ENCODE peak calls at places on chromosomes 3 and 15, in nine cellular contexts. One of them, this sample, is unnamed.

GRCh38 chr15:82568986-82569385 is 28.7 kb upstream of the RPS17 start:
- DNase-seq in MM.1S: no peak
- DNase-seq in thoracic aorta: no peak
- DNase-seq in cardiac muscle cell: no peak
- DNase-seq in right atrium auricular region: no peak
- DNase-seq in left ventricle myocardium inferior: no peak
- DNase-seq in GM23338: no peak
- DNase-seq in neural progenitor cell: no peak
- DNase-seq in thyroid gland: no peak
- DNase-seq in this sample: no peak

GRCh38 chr3:159839561-159840379 is 148.9 kb upstream of the IL12A start:
- DNase-seq in neural progenitor cell: peak; percentile 96
- DNase-seq in left ventricle myocardium inferior: peak; percentile 39
- DNase-seq in MM.1S: no peak
- DNase-seq in thyroid gland: peak; percentile 43
- DNase-seq in GM23338: peak; percentile 86
- DNase-seq in right atrium auricular region: no peak
- DNase-seq in cardiac muscle cell: peak; percentile 82
- DNase-seq in thoracic aorta: no peak
- DNase-seq in this sample: no peak

GRCh38 chr15:34336947-34337556 is 529 bp downstream of the SLC12A6 start:
- DNase-seq in cardiac muscle cell: no peak
- DNase-seq in thoracic aorta: no peak
- DNase-seq in right atrium auricular region: no peak
- DNase-seq in left ventricle myocardium inferior: no peak
- DNase-seq in thyroid gland: no peak
- DNase-seq in neural progenitor cell: peak; percentile 16
- DNase-seq in MM.1S: peak; percentile 36
- DNase-seq in GM23338: peak; percentile 43
- DNase-seq in this sample: peak; percentile 32

GRCh38 chr3:177445591-177445990 is 248.3 kb upstream of the TBL1XR1 start:
- DNase-seq in left ventricle myocardium inferior: no peak
- DNase-seq in neural progenitor cell: no peak
- DNase-seq in GM23338: no peak
- DNase-seq in thyroid gland: no peak
- DNase-seq in MM.1S: no peak
- DNase-seq in cardiac muscle cell: no peak
- DNase-seq in right atrium auricular region: no peak
- DNase-seq in thoracic aorta: no peak
- DNase-seq in this sample: no peak

GRCh38 chr3:12630292-12630691 is 33.6 kb downstream of the RAF1 start:
- DNase-seq in left ventricle myocardium inferior: no peak
- DNase-seq in neural progenitor cell: no peak
- DNase-seq in GM23338: peak; percentile 10
- DNase-seq in thyroid gland: no peak
- DNase-seq in MM.1S: no peak
- DNase-seq in right atrium auricular region: no peak
- DNase-seq in cardiac muscle cell: no peak
- DNase-seq in thoracic aorta: no peak
- DNase-seq in this sample: no peak

GRCh38 chr15:75450307-75451201 is 936 bp downstream of the SIN3A start:
- DNase-seq in MM.1S: peak; percentile 96
- DNase-seq in thyroid gland: peak; percentile 97
- DNase-seq in GM23338: peak; percentile 99
- DNase-seq in thoracic aorta: peak; percentile 92
- DNase-seq in left ventricle myocardium inferior: peak; percentile 97
- DNase-seq in cardiac muscle cell: peak; percentile 98
- DNase-seq in neural progenitor cell: peak; percentile 98
- DNase-seq in right atrium auricular region: peak; percentile 98
- DNase-seq in this sample: peak; percentile 95

GRCh38 chr3:23495507-23495906 is 292.4 kb downstream of the UBE2E2 start:
- DNase-seq in thoracic aorta: no peak
- DNase-seq in right atrium auricular region: no peak
- DNase-seq in cardiac muscle cell: no peak
- DNase-seq in left ventricle myocardium inferior: no peak
- DNase-seq in GM23338: no peak
- DNase-seq in neural progenitor cell: no peak
- DNase-seq in MM.1S: no peak
- DNase-seq in thyroid gland: no peak
- DNase-seq in this sample: no peak

GRCh38 chr3:45567730-45568172 is 26.8 kb upstream of the LIMD1 start:
- DNase-seq in MM.1S: peak; percentile 88
- DNase-seq in thoracic aorta: no peak
- DNase-seq in right atrium auricular region: no peak
- DNase-seq in cardiac muscle cell: no peak
- DNase-seq in thyroid gland: no peak
- DNase-seq in GM23338: no peak
- DNase-seq in left ventricle myocardium inferior: no peak
- DNase-seq in neural progenitor cell: no peak
- DNase-seq in this sample: no peak

GRCh38 chr15:58257776-58258325 is 119.7 kb downstream of the AQP9 start:
- DNase-seq in cardiac muscle cell: no peak
- DNase-seq in GM23338: no peak
- DNase-seq in MM.1S: no peak
- DNase-seq in thyroid gland: no peak
- DNase-seq in neural progenitor cell: no peak
- DNase-seq in right atrium auricular region: no peak
- DNase-seq in left ventricle myocardium inferior: no peak
- DNase-seq in thoracic aorta: no peak
- DNase-seq in this sample: no peak

GRCh38 chr15:52217186-52217585 is 26.0 kb upstream of the GNB5 start:
- DNase-seq in GM23338: peak; percentile 71
- DNase-seq in cardiac muscle cell: peak; percentile 11
- DNase-seq in MM.1S: no peak
- DNase-seq in thyroid gland: peak; percentile 51
- DNase-seq in thoracic aorta: no peak
- DNase-seq in neural progenitor cell: peak; percentile 43
- DNase-seq in right atrium auricular region: no peak
- DNase-seq in left ventricle myocardium inferior: no peak
- DNase-seq in this sample: no peak

GRCh38 chr3:151835751-151836550 is 22.0 kb downstream of the AADAC start:
- DNase-seq in left ventricle myocardium inferior: no peak
- DNase-seq in right atrium auricular region: no peak
- DNase-seq in MM.1S: no peak
- DNase-seq in cardiac muscle cell: no peak
- DNase-seq in GM23338: peak; percentile 13
- DNase-seq in thyroid gland: no peak
- DNase-seq in neural progenitor cell: peak; percentile 6
- DNase-seq in thoracic aorta: no peak
- DNase-seq in this sample: no peak

GRCh38 chr15:70410371-70410975 is 312.8 kb upstream of the TLE3 start:
- DNase-seq in neural progenitor cell: no peak
- DNase-seq in thoracic aorta: no peak
- DNase-seq in cardiac muscle cell: peak; percentile 28
- DNase-seq in GM23338: no peak
- DNase-seq in MM.1S: peak; percentile 86
- DNase-seq in thyroid gland: no peak
- DNase-seq in left ventricle myocardium inferior: no peak
- DNase-seq in right atrium auricular region: no peak
- DNase-seq in this sample: no peak

GRCh38 chr15:75134748-75135147 is 66.9 kb upstream of the C15orf39 start:
- DNase-seq in left ventricle myocardium inferior: no peak
- DNase-seq in right atrium auricular region: no peak
- DNase-seq in MM.1S: no peak
- DNase-seq in thoracic aorta: no peak
- DNase-seq in GM23338: no peak
- DNase-seq in thyroid gland: no peak
- DNase-seq in cardiac muscle cell: no peak
- DNase-seq in neural progenitor cell: no peak
- DNase-seq in this sample: no peak

GRCh38 chr15:94665687-94666441 is 434.5 kb downstream of the MCTP2 start:
- DNase-seq in thyroid gland: no peak
- DNase-seq in GM23338: no peak
- DNase-seq in thoracic aorta: no peak
- DNase-seq in right atrium auricular region: no peak
- DNase-seq in neural progenitor cell: no peak
- DNase-seq in cardiac muscle cell: no peak
- DNase-seq in MM.1S: peak; percentile 8
- DNase-seq in left ventricle myocardium inferior: no peak
- DNase-seq in this sample: no peak

GRCh38 chr3:179068779-179069530 is 2.7 kb downstream of the ZMAT3 start:
- DNase-seq in MM.1S: no peak
- DNase-seq in GM23338: peak; percentile 50
- DNase-seq in neural progenitor cell: peak; percentile 51
- DNase-seq in thyroid gland: no peak
- DNase-seq in thoracic aorta: no peak
- DNase-seq in left ventricle myocardium inferior: no peak
- DNase-seq in cardiac muscle cell: peak; percentile 17
- DNase-seq in right atrium auricular region: no peak
- DNase-seq in this sample: no peak

GRCh38 chr15:82647045-82647834 is at the start of gene CPEB1:
- DNase-seq in cardiac muscle cell: peak; percentile 45
- DNase-seq in thoracic aorta: no peak
- DNase-seq in neural progenitor cell: peak; percentile 65
- DNase-seq in thyroid gland: peak; percentile 63
- DNase-seq in MM.1S: no peak
- DNase-seq in GM23338: peak; percentile 75
- DNase-seq in right atrium auricular region: no peak
- DNase-seq in left ventricle myocardium inferior: peak; percentile 52
- DNase-seq in this sample: peak; percentile 19

GRCh38 chr3:42651248-42652091 is 2.0 kb upstream of the ZBTB47 start:
- DNase-seq in GM23338: no peak
- DNase-seq in thoracic aorta: no peak
- DNase-seq in thyroid gland: no peak
- DNase-seq in neural progenitor cell: no peak
- DNase-seq in cardiac muscle cell: no peak
- DNase-seq in MM.1S: no peak
- DNase-seq in right atrium auricular region: no peak
- DNase-seq in left ventricle myocardium inferior: no peak
- DNase-seq in this sample: no peak

GRCh38 chr15:75112848-75113492 is 88.7 kb upstream of the C15orf39 start:
- DNase-seq in left ventricle myocardium inferior: no peak
- DNase-seq in MM.1S: peak; percentile 27
- DNase-seq in neural progenitor cell: no peak
- DNase-seq in cardiac muscle cell: no peak
- DNase-seq in GM23338: no peak
- DNase-seq in thyroid gland: no peak
- DNase-seq in thoracic aorta: no peak
- DNase-seq in right atrium auricular region: no peak
- DNase-seq in this sample: no peak

GRCh38 chr3:19147905-19148767 is at the start of gene KCNH8:
- DNase-seq in left ventricle myocardium inferior: no peak
- DNase-seq in cardiac muscle cell: peak; percentile 56
- DNase-seq in thyroid gland: peak; percentile 30
- DNase-seq in GM23338: peak; percentile 80
- DNase-seq in right atrium auricular region: no peak
- DNase-seq in neural progenitor cell: peak; percentile 66
- DNase-seq in thoracic aorta: no peak
- DNase-seq in MM.1S: no peak
- DNase-seq in this sample: peak; percentile 10

GRCh38 chr3:123745184-123745855 is 138.8 kb downstream of the MYLK start:
- DNase-seq in MM.1S: no peak
- DNase-seq in thyroid gland: no peak
- DNase-seq in cardiac muscle cell: no peak
- DNase-seq in thoracic aorta: no peak
- DNase-seq in neural progenitor cell: no peak
- DNase-seq in left ventricle myocardium inferior: no peak
- DNase-seq in right atrium auricular region: no peak
- DNase-seq in GM23338: peak; percentile 57
- DNase-seq in this sample: no peak

GRCh38 chr15:26889298-26889898 is 22.5 kb downstream of the GABRA5 start:
- DNase-seq in cardiac muscle cell: peak; percentile 81
- DNase-seq in neural progenitor cell: peak; percentile 74
- DNase-seq in left ventricle myocardium inferior: no peak
- DNase-seq in MM.1S: peak; percentile 71
- DNase-seq in right atrium auricular region: no peak
- DNase-seq in GM23338: peak; percentile 83
- DNase-seq in thoracic aorta: no peak
- DNase-seq in thyroid gland: peak; percentile 54
- DNase-seq in this sample: peak; percentile 39
- TF ChIP-seq CTCF in cardiac muscle cell: peak; percentile 54
- TF ChIP-seq CTCF in neural progenitor cell: peak; percentile 91
- TF ChIP-seq CTCF in left ventricle myocardium inferior: peak; percentile 74
- TF ChIP-seq CTCF in MM.1S: peak; percentile 67
- TF ChIP-seq CTCF in right atrium auricular region: peak; percentile 85
- TF ChIP-seq CTCF in GM23338: peak; percentile 92
- TF ChIP-seq CTCF in thoracic aorta: peak; percentile 62
- TF ChIP-seq CTCF in thyroid gland: peak; percentile 84
- TF ChIP-seq CTCF in this sample: peak; percentile 81

GRCh38 chr15:90400759-90401314 is 12.8 kb downstream of the IQGAP1 start:
- DNase-seq in thyroid gland: peak; percentile 83
- DNase-seq in thoracic aorta: no peak
- DNase-seq in GM23338: peak; percentile 92
- DNase-seq in right atrium auricular region: peak; percentile 84
- DNase-seq in MM.1S: peak; percentile 90
- DNase-seq in left ventricle myocardium inferior: peak; percentile 53
- DNase-seq in neural progenitor cell: peak; percentile 57
- DNase-seq in cardiac muscle cell: peak; percentile 90
- DNase-seq in this sample: peak; percentile 77
- H3K4me1 ChIP-seq in thyroid gland: peaks cover 78% of the 10 kb centered on the region
- H3K4me1 ChIP-seq in thoracic aorta: peaks cover 88% of the 10 kb centered on the region
- H3K4me1 ChIP-seq in GM23338: peaks cover 51% of the 10 kb centered on the region
- H3K4me1 ChIP-seq in right atrium auricular region: peaks cover 76% of the 10 kb centered on the region
- H3K4me1 ChIP-seq in MM.1S: peaks cover 23% of the 10 kb centered on the region
- H3K4me1 ChIP-seq in left ventricle myocardium inferior: peaks cover 92% of the 10 kb centered on the region
- H3K4me1 ChIP-seq in neural progenitor cell: peaks cover 18% of the 10 kb centered on the region
- H3K4me1 ChIP-seq in cardiac muscle cell: peaks cover 32% of the 10 kb centered on the region
- H3K4me1 ChIP-seq in this sample: peaks cover 36% of the 10 kb centered on the region

DNA sequence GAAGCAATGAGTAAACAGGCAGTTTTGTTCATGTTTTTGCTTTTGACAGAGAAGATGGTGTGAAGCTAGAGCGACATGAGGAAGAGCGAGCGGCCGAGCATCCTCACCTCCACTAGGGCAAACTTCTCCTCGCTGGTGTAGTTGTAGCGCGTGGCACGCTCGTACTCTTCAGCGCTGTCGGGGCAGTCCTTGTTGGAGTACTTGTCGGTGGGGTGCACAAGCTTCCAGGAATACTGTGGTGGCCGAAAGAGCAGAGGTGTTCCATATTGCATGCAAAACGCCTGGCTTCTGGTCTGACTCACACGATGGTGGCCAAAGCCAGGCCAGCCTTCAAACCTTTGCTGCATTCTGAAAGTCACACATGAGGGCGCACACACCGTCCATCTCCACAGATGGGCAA is 54.3 kb downstream of the CYFIP1 start:
- DNase-seq in thyroid gland: no peak
- DNase-seq in right atrium auricular region: no peak
- DNase-seq in cardiac muscle cell: no peak
- DNase-seq in thoracic aorta: no peak
- DNase-seq in GM23338: no peak
- DNase-seq in MM.1S: no peak
- DNase-seq in neural progenitor cell: no peak
- DNase-seq in left ventricle myocardium inferior: no peak
- DNase-seq in this sample: no peak
- TF ChIP-seq CTCF in thyroid gland: no peak
- TF ChIP-seq CTCF in right atrium auricular region: no peak
- TF ChIP-seq CTCF in cardiac muscle cell: no peak
- TF ChIP-seq CTCF in thoracic aorta: no peak
- TF ChIP-seq CTCF in GM23338: no peak
- TF ChIP-seq CTCF in MM.1S: no peak
- TF ChIP-seq CTCF in neural progenitor cell: no peak
- TF ChIP-seq CTCF in left ventricle myocardium inferior: no peak
- TF ChIP-seq CTCF in this sample: no peak

DNA sequence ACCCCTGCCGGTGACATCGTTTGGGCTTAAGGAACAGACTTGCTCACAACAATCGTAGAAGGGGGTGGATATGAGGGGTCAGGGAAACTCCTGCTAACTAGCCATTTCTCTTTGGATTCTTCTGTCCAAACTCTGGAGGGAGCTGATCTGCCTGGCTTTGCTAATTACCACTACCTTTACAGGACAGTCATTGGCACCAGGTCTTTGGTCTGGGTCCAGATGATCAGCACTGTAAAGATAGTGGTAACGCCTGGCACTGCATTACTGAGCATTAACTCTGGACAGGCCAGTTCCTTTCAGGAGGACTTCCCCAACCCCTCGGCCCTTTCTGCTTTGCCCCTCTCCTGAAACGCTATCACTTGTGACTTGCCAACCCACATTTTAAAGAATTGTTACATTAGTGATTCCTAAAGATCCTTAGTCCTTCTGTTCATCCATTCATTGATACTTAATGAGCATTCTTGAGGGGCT is 795 bp downstream of the UQCC5 start:
- DNase-seq in left ventricle myocardium inferior: no peak
- DNase-seq in GM23338: no peak
- DNase-seq in thoracic aorta: no peak
- DNase-seq in neural progenitor cell: no peak
- DNase-seq in cardiac muscle cell: no peak
- DNase-seq in thyroid gland: no peak
- DNase-seq in MM.1S: no peak
- DNase-seq in right atrium auricular region: no peak
- DNase-seq in this sample: no peak
- H3K4me1 ChIP-seq in left ventricle myocardium inferior: peaks cover 84% of the 10 kb centered on the region
- H3K4me1 ChIP-seq in GM23338: peaks cover 36% of the 10 kb centered on the region
- H3K4me1 ChIP-seq in thoracic aorta: peaks cover 61% of the 10 kb centered on the region
- H3K4me1 ChIP-seq in neural progenitor cell: peaks cover 26% of the 10 kb centered on the region
- H3K4me1 ChIP-seq in cardiac muscle cell: peaks cover 25% of the 10 kb centered on the region
- H3K4me1 ChIP-seq in thyroid gland: peaks cover 48% of the 10 kb centered on the region
- H3K4me1 ChIP-seq in MM.1S: peaks cover 18% of the 10 kb centered on the region
- H3K4me1 ChIP-seq in right atrium auricular region: peaks cover 70% of the 10 kb centered on the region
- H3K4me1 ChIP-seq in this sample: peaks cover 41% of the 10 kb centered on the region

This sample was measured in CD8-positive, alpha-beta T cell.